ENCODE peak calls at places on chromosomes 16 and 17, in nine cellular contexts. One of them, this sample, is unnamed.

GRCh38 chr17:49407981-49408501 is 6.6 kb downstream of the PHB1 start:
- DNase-seq in Caco-2: peak
- DNase-seq in NCI-H1694: peak
- DNase-seq in nucleus accumbens: no peak
- DNase-seq in stimulated activated CD4-positive, alpha-beta T cell treated with anti-CD3 and anti-CD28 coated beads, TNF-alpha, amount 100 ng/mL, for 24 hours: peak
- DNase-seq in NCI-H1436: peak
- DNase-seq in anterior cingulate cortex: peak
- DNase-seq in HTR-8/SVneo: peak
- DNase-seq in glutamatergic neuron: peak
- DNase-seq in this sample: peak

GRCh38 chr17:50037321-50038107 is 18.4 kb upstream of the ITGA3 start:
- DNase-seq in Caco-2: no peak
- DNase-seq in NCI-H1694: no peak
- DNase-seq in nucleus accumbens: no peak
- DNase-seq in stimulated activated CD4-positive, alpha-beta T cell treated with anti-CD3 and anti-CD28 coated beads, TNF-alpha, amount 100 ng/mL, for 24 hours: no peak
- DNase-seq in NCI-H1436: no peak
- DNase-seq in anterior cingulate cortex: no peak
- DNase-seq in HTR-8/SVneo: no peak
- DNase-seq in glutamatergic neuron: no peak
- DNase-seq in this sample: no peak

GRCh38 chr17:67372751-67373150 is 4.3 kb upstream of the PITPNC1 start:
- DNase-seq in Caco-2: no peak
- DNase-seq in NCI-H1694: no peak
- DNase-seq in nucleus accumbens: no peak
- DNase-seq in stimulated activated CD4-positive, alpha-beta T cell treated with anti-CD3 and anti-CD28 coated beads, TNF-alpha, amount 100 ng/mL, for 24 hours: no peak
- DNase-seq in NCI-H1436: no peak
- DNase-seq in anterior cingulate cortex: no peak
- DNase-seq in HTR-8/SVneo: no peak
- DNase-seq in glutamatergic neuron: no peak
- DNase-seq in this sample: no peak

GRCh38 chr17:17125136-17126084 is 80.7 kb downstream of the PLD6 start:
- DNase-seq in Caco-2: no peak
- DNase-seq in NCI-H1694: peak
- DNase-seq in nucleus accumbens: no peak
- DNase-seq in stimulated activated CD4-positive, alpha-beta T cell treated with anti-CD3 and anti-CD28 coated beads, TNF-alpha, amount 100 ng/mL, for 24 hours: no peak
- DNase-seq in NCI-H1436: no peak
- DNase-seq in anterior cingulate cortex: no peak
- DNase-seq in HTR-8/SVneo: no peak
- DNase-seq in glutamatergic neuron: peak
- DNase-seq in this sample: peak

GRCh38 chr16:69482410-69482951 is 58.1 kb downstream of the CYB5B start:
- DNase-seq in Caco-2: no peak
- DNase-seq in NCI-H1694: no peak
- DNase-seq in nucleus accumbens: no peak
- DNase-seq in stimulated activated CD4-positive, alpha-beta T cell treated with anti-CD3 and anti-CD28 coated beads, TNF-alpha, amount 100 ng/mL, for 24 hours: no peak
- DNase-seq in NCI-H1436: peak
- DNase-seq in anterior cingulate cortex: no peak
- DNase-seq in HTR-8/SVneo: no peak
- DNase-seq in glutamatergic neuron: peak
- DNase-seq in this sample: peak

GRCh38 chr16:2194166-2194834 is 2.1 kb downstream of the CASKIN1 start:
- DNase-seq in Caco-2: no peak
- DNase-seq in NCI-H1694: no peak
- DNase-seq in nucleus accumbens: no peak
- DNase-seq in stimulated activated CD4-positive, alpha-beta T cell treated with anti-CD3 and anti-CD28 coated beads, TNF-alpha, amount 100 ng/mL, for 24 hours: no peak
- DNase-seq in NCI-H1436: peak
- DNase-seq in anterior cingulate cortex: no peak
- DNase-seq in HTR-8/SVneo: peak
- DNase-seq in glutamatergic neuron: no peak
- DNase-seq in this sample: peak

GRCh38 chr16:62041401-62041800 is 5.2 kb upstream of the CDH8 start:
- DNase-seq in Caco-2: peak
- DNase-seq in NCI-H1694: no peak
- DNase-seq in nucleus accumbens: no peak
- DNase-seq in stimulated activated CD4-positive, alpha-beta T cell treated with anti-CD3 and anti-CD28 coated beads, TNF-alpha, amount 100 ng/mL, for 24 hours: no peak
- DNase-seq in NCI-H1436: peak
- DNase-seq in anterior cingulate cortex: no peak
- DNase-seq in HTR-8/SVneo: no peak
- DNase-seq in glutamatergic neuron: peak
- DNase-seq in this sample: peak

GRCh38 chr17:40168262-40168832 is 8.9 kb upstream of the RAPGEFL1 start:
- DNase-seq in Caco-2: peak
- DNase-seq in NCI-H1694: peak
- DNase-seq in nucleus accumbens: no peak
- DNase-seq in stimulated activated CD4-positive, alpha-beta T cell treated with anti-CD3 and anti-CD28 coated beads, TNF-alpha, amount 100 ng/mL, for 24 hours: no peak
- DNase-seq in NCI-H1436: peak
- DNase-seq in anterior cingulate cortex: no peak
- DNase-seq in HTR-8/SVneo: peak
- DNase-seq in glutamatergic neuron: no peak
- DNase-seq in this sample: peak

GRCh38 chr16:23024044-23024443 is 125.2 kb downstream of the USP31 start:
- DNase-seq in Caco-2: no peak
- DNase-seq in NCI-H1694: no peak
- DNase-seq in nucleus accumbens: no peak
- DNase-seq in stimulated activated CD4-positive, alpha-beta T cell treated with anti-CD3 and anti-CD28 coated beads, TNF-alpha, amount 100 ng/mL, for 24 hours: no peak
- DNase-seq in NCI-H1436: no peak
- DNase-seq in anterior cingulate cortex: no peak
- DNase-seq in HTR-8/SVneo: no peak
- DNase-seq in glutamatergic neuron: no peak
- DNase-seq in this sample: no peak

GRCh38 chr16:56600398-56600999 is 7.9 kb upstream of the MT2A start:
- DNase-seq in Caco-2: peak
- DNase-seq in NCI-H1694: peak
- DNase-seq in nucleus accumbens: no peak
- DNase-seq in stimulated activated CD4-positive, alpha-beta T cell treated with anti-CD3 and anti-CD28 coated beads, TNF-alpha, amount 100 ng/mL, for 24 hours: no peak
- DNase-seq in NCI-H1436: peak
- DNase-seq in anterior cingulate cortex: peak
- DNase-seq in HTR-8/SVneo: peak
- DNase-seq in glutamatergic neuron: no peak
- DNase-seq in this sample: peak

GRCh38 chr17:9360610-9361571 is 214.7 kb downstream of the STX8 start:
- DNase-seq in Caco-2: no peak
- DNase-seq in NCI-H1694: no peak
- DNase-seq in nucleus accumbens: no peak
- DNase-seq in stimulated activated CD4-positive, alpha-beta T cell treated with anti-CD3 and anti-CD28 coated beads, TNF-alpha, amount 100 ng/mL, for 24 hours: no peak
- DNase-seq in NCI-H1436: no peak
- DNase-seq in anterior cingulate cortex: no peak
- DNase-seq in HTR-8/SVneo: peak
- DNase-seq in glutamatergic neuron: no peak
- DNase-seq in this sample: no peak

GRCh38 chr16:11586856-11587642 is at the start of gene LITAF:
- DNase-seq in Caco-2: peak
- DNase-seq in NCI-H1694: no peak
- DNase-seq in nucleus accumbens: peak
- DNase-seq in stimulated activated CD4-positive, alpha-beta T cell treated with anti-CD3 and anti-CD28 coated beads, TNF-alpha, amount 100 ng/mL, for 24 hours: peak
- DNase-seq in NCI-H1436: peak
- DNase-seq in anterior cingulate cortex: peak
- DNase-seq in HTR-8/SVneo: peak
- DNase-seq in glutamatergic neuron: peak
- DNase-seq in this sample: no peak

GRCh38 chr17:28598389-28598788 is 436 bp downstream of the SPAG5 start:
- DNase-seq in Caco-2: no peak
- DNase-seq in NCI-H1694: no peak
- DNase-seq in nucleus accumbens: no peak
- DNase-seq in stimulated activated CD4-positive, alpha-beta T cell treated with anti-CD3 and anti-CD28 coated beads, TNF-alpha, amount 100 ng/mL, for 24 hours: no peak
- DNase-seq in NCI-H1436: no peak
- DNase-seq in anterior cingulate cortex: no peak
- DNase-seq in HTR-8/SVneo: peak
- DNase-seq in glutamatergic neuron: no peak
- DNase-seq in this sample: no peak

GRCh38 chr17:43353364-43353763 is 45.4 kb upstream of the ARL4D start:
- DNase-seq in Caco-2: no peak
- DNase-seq in NCI-H1694: no peak
- DNase-seq in nucleus accumbens: no peak
- DNase-seq in stimulated activated CD4-positive, alpha-beta T cell treated with anti-CD3 and anti-CD28 coated beads, TNF-alpha, amount 100 ng/mL, for 24 hours: no peak
- DNase-seq in NCI-H1436: no peak
- DNase-seq in anterior cingulate cortex: no peak
- DNase-seq in HTR-8/SVneo: no peak
- DNase-seq in glutamatergic neuron: no peak
- DNase-seq in this sample: no peak

GRCh38 chr16:49859139-49859947 is 3.4 kb upstream of the ZNF423 start:
- DNase-seq in Caco-2: peak
- DNase-seq in NCI-H1694: peak
- DNase-seq in nucleus accumbens: no peak
- DNase-seq in stimulated activated CD4-positive, alpha-beta T cell treated with anti-CD3 and anti-CD28 coated beads, TNF-alpha, amount 100 ng/mL, for 24 hours: no peak
- DNase-seq in NCI-H1436: no peak
- DNase-seq in anterior cingulate cortex: no peak
- DNase-seq in HTR-8/SVneo: no peak
- DNase-seq in glutamatergic neuron: peak
- DNase-seq in this sample: no peak

GRCh38 chr16:11852092-11852809 is 909 bp upstream of the RSL1D1 start:
- DNase-seq in Caco-2: peak
- DNase-seq in NCI-H1694: no peak
- DNase-seq in nucleus accumbens: no peak
- DNase-seq in stimulated activated CD4-positive, alpha-beta T cell treated with anti-CD3 and anti-CD28 coated beads, TNF-alpha, amount 100 ng/mL, for 24 hours: no peak
- DNase-seq in NCI-H1436: no peak
- DNase-seq in anterior cingulate cortex: no peak
- DNase-seq in HTR-8/SVneo: no peak
- DNase-seq in glutamatergic neuron: no peak
- DNase-seq in this sample: peak

GRCh38 chr16:1772362-1772907 is at the start of gene EME2:
- DNase-seq in Caco-2: no peak
- DNase-seq in NCI-H1694: no peak
- DNase-seq in nucleus accumbens: no peak
- DNase-seq in stimulated activated CD4-positive, alpha-beta T cell treated with anti-CD3 and anti-CD28 coated beads, TNF-alpha, amount 100 ng/mL, for 24 hours: peak
- DNase-seq in NCI-H1436: no peak
- DNase-seq in anterior cingulate cortex: no peak
- DNase-seq in HTR-8/SVneo: no peak
- DNase-seq in glutamatergic neuron: peak
- DNase-seq in this sample: no peak

GRCh38 chr16:85253127-85253941 is 141.1 kb upstream of the CIBAR2 start:
- DNase-seq in Caco-2: peak
- DNase-seq in NCI-H1694: peak
- DNase-seq in nucleus accumbens: peak
- DNase-seq in stimulated activated CD4-positive, alpha-beta T cell treated with anti-CD3 and anti-CD28 coated beads, TNF-alpha, amount 100 ng/mL, for 24 hours: peak
- DNase-seq in NCI-H1436: peak
- DNase-seq in anterior cingulate cortex: peak
- DNase-seq in HTR-8/SVneo: peak
- DNase-seq in glutamatergic neuron: peak
- DNase-seq in this sample: peak

GRCh38 chr17:27318633-27319032 is 24.7 kb downstream of the WSB1 start:
- DNase-seq in Caco-2: no peak
- DNase-seq in NCI-H1694: no peak
- DNase-seq in nucleus accumbens: no peak
- DNase-seq in stimulated activated CD4-positive, alpha-beta T cell treated with anti-CD3 and anti-CD28 coated beads, TNF-alpha, amount 100 ng/mL, for 24 hours: no peak
- DNase-seq in NCI-H1436: no peak
- DNase-seq in anterior cingulate cortex: no peak
- DNase-seq in HTR-8/SVneo: no peak
- DNase-seq in glutamatergic neuron: no peak
- DNase-seq in this sample: no peak

GRCh38 chr17:43769859-43770258 is 8.9 kb downstream of the DUSP3 start:
- DNase-seq in Caco-2: no peak
- DNase-seq in NCI-H1694: no peak
- DNase-seq in nucleus accumbens: no peak
- DNase-seq in stimulated activated CD4-positive, alpha-beta T cell treated with anti-CD3 and anti-CD28 coated beads, TNF-alpha, amount 100 ng/mL, for 24 hours: no peak
- DNase-seq in NCI-H1436: no peak
- DNase-seq in anterior cingulate cortex: no peak
- DNase-seq in HTR-8/SVneo: no peak
- DNase-seq in glutamatergic neuron: no peak
- DNase-seq in this sample: no peak

GRCh38 chr17:76868669-76869208 is 535 bp downstream of the MGAT5B start:
- DNase-seq in Caco-2: no peak
- DNase-seq in NCI-H1694: no peak
- DNase-seq in nucleus accumbens: no peak
- DNase-seq in stimulated activated CD4-positive, alpha-beta T cell treated with anti-CD3 and anti-CD28 coated beads, TNF-alpha, amount 100 ng/mL, for 24 hours: no peak
- DNase-seq in NCI-H1436: no peak
- DNase-seq in anterior cingulate cortex: no peak
- DNase-seq in HTR-8/SVneo: no peak
- DNase-seq in glutamatergic neuron: peak
- DNase-seq in this sample: peak

GRCh38 chr16:2829501-2830354 is at the start of gene ZG16B:
- DNase-seq in Caco-2: no peak
- DNase-seq in NCI-H1694: no peak
- DNase-seq in nucleus accumbens: no peak
- DNase-seq in stimulated activated CD4-positive, alpha-beta T cell treated with anti-CD3 and anti-CD28 coated beads, TNF-alpha, amount 100 ng/mL, for 24 hours: no peak
- DNase-seq in NCI-H1436: no peak
- DNase-seq in anterior cingulate cortex: no peak
- DNase-seq in HTR-8/SVneo: no peak
- DNase-seq in glutamatergic neuron: no peak
- DNase-seq in this sample: no peak

GRCh38 chr17:49717371-49717841 is 9.6 kb upstream of the SLC35B1 start:
- DNase-seq in Caco-2: no peak
- DNase-seq in NCI-H1694: no peak
- DNase-seq in nucleus accumbens: no peak
- DNase-seq in stimulated activated CD4-positive, alpha-beta T cell treated with anti-CD3 and anti-CD28 coated beads, TNF-alpha, amount 100 ng/mL, for 24 hours: no peak
- DNase-seq in NCI-H1436: no peak
- DNase-seq in anterior cingulate cortex: no peak
- DNase-seq in HTR-8/SVneo: no peak
- DNase-seq in glutamatergic neuron: no peak
- DNase-seq in this sample: no peak

GRCh38 chr17:82246365-82247174 is 17.7 kb downstream of the SLC16A3 start:
- DNase-seq in Caco-2: no peak
- DNase-seq in NCI-H1694: no peak
- DNase-seq in nucleus accumbens: no peak
- DNase-seq in stimulated activated CD4-positive, alpha-beta T cell treated with anti-CD3 and anti-CD28 coated beads, TNF-alpha, amount 100 ng/mL, for 24 hours: no peak
- DNase-seq in NCI-H1436: peak
- DNase-seq in anterior cingulate cortex: no peak
- DNase-seq in HTR-8/SVneo: no peak
- DNase-seq in glutamatergic neuron: no peak
- DNase-seq in this sample: no peak

GRCh38 chr17:73360961-73361761 is 49.4 kb upstream of the CDC42EP4 start:
- DNase-seq in Caco-2: no peak
- DNase-seq in NCI-H1694: no peak
- DNase-seq in nucleus accumbens: no peak
- DNase-seq in stimulated activated CD4-positive, alpha-beta T cell treated with anti-CD3 and anti-CD28 coated beads, TNF-alpha, amount 100 ng/mL, for 24 hours: no peak
- DNase-seq in NCI-H1436: no peak
- DNase-seq in anterior cingulate cortex: no peak
- DNase-seq in HTR-8/SVneo: no peak
- DNase-seq in glutamatergic neuron: no peak
- DNase-seq in this sample: peak

GRCh38 chr17:70629902-70630301 is 460.6 kb downstream of the KCNJ2 start:
- DNase-seq in Caco-2: no peak
- DNase-seq in NCI-H1694: no peak
- DNase-seq in nucleus accumbens: no peak
- DNase-seq in stimulated activated CD4-positive, alpha-beta T cell treated with anti-CD3 and anti-CD28 coated beads, TNF-alpha, amount 100 ng/mL, for 24 hours: no peak
- DNase-seq in NCI-H1436: no peak
- DNase-seq in anterior cingulate cortex: no peak
- DNase-seq in HTR-8/SVneo: peak
- DNase-seq in glutamatergic neuron: no peak
- DNase-seq in this sample: no peak

GRCh38 chr17:57337390-57337789 is 81.1 kb downstream of the MSI2 start:
- DNase-seq in Caco-2: no peak
- DNase-seq in NCI-H1694: no peak
- DNase-seq in nucleus accumbens: no peak
- DNase-seq in stimulated activated CD4-positive, alpha-beta T cell treated with anti-CD3 and anti-CD28 coated beads, TNF-alpha, amount 100 ng/mL, for 24 hours: no peak
- DNase-seq in NCI-H1436: no peak
- DNase-seq in anterior cingulate cortex: no peak
- DNase-seq in HTR-8/SVneo: no peak
- DNase-seq in glutamatergic neuron: no peak
- DNase-seq in this sample: no peak

GRCh38 chr17:72110953-72111339 is 9.9 kb upstream of the SOX9 start:
- DNase-seq in Caco-2: no peak
- DNase-seq in NCI-H1694: no peak
- DNase-seq in nucleus accumbens: no peak
- DNase-seq in stimulated activated CD4-positive, alpha-beta T cell treated with anti-CD3 and anti-CD28 coated beads, TNF-alpha, amount 100 ng/mL, for 24 hours: no peak
- DNase-seq in NCI-H1436: no peak
- DNase-seq in anterior cingulate cortex: no peak
- DNase-seq in HTR-8/SVneo: no peak
- DNase-seq in glutamatergic neuron: no peak
- DNase-seq in this sample: no peak

GRCh38 chr17:10172241-10172741 is 26.1 kb downstream of the GAS7 start:
- DNase-seq in Caco-2: peak
- DNase-seq in NCI-H1694: no peak
- DNase-seq in nucleus accumbens: no peak
- DNase-seq in stimulated activated CD4-positive, alpha-beta T cell treated with anti-CD3 and anti-CD28 coated beads, TNF-alpha, amount 100 ng/mL, for 24 hours: no peak
- DNase-seq in NCI-H1436: no peak
- DNase-seq in anterior cingulate cortex: no peak
- DNase-seq in HTR-8/SVneo: peak
- DNase-seq in glutamatergic neuron: peak
- DNase-seq in this sample: no peak

GRCh38 chr16:30092373-30093010 is 768 bp upstream of the TBX6 start:
- DNase-seq in Caco-2: peak
- DNase-seq in NCI-H1694: peak
- DNase-seq in nucleus accumbens: peak
- DNase-seq in stimulated activated CD4-positive, alpha-beta T cell treated with anti-CD3 and anti-CD28 coated beads, TNF-alpha, amount 100 ng/mL, for 24 hours: peak
- DNase-seq in NCI-H1436: peak
- DNase-seq in anterior cingulate cortex: peak
- DNase-seq in HTR-8/SVneo: no peak
- DNase-seq in glutamatergic neuron: peak
- DNase-seq in this sample: peak

GRCh38 chr17:75513667-75514052 is 1.7 kb downstream of the CASKIN2 start:
- DNase-seq in Caco-2: no peak
- DNase-seq in NCI-H1694: no peak
- DNase-seq in nucleus accumbens: no peak
- DNase-seq in stimulated activated CD4-positive, alpha-beta T cell treated with anti-CD3 and anti-CD28 coated beads, TNF-alpha, amount 100 ng/mL, for 24 hours: no peak
- DNase-seq in NCI-H1436: no peak
- DNase-seq in anterior cingulate cortex: no peak
- DNase-seq in HTR-8/SVneo: no peak
- DNase-seq in glutamatergic neuron: no peak
- DNase-seq in this sample: no peak